ENCODE peak calls at places on chromosomes 2 and 18, in eight cellular contexts. Y, S, Q, U, G, O, X and K are unnamed samples.

GRCh38 chr2:21057097-21057496 is 13.2 kb upstream of the APOB start:
- DNase-seq in Y (no peak), S (no peak), Q (no peak), U (no peak), G (no peak), O (no peak), X (no peak), K (no peak)

GRCh38 chr2:71727562-71727961 is 274.2 kb downstream of the DYSF start:
- DNase-seq in Y (no peak), S (no peak), Q (no peak), U (no peak), G (no peak), O (no peak), X (no peak), K (no peak)

GRCh38 chr2:47602996-47603395 is 179.9 kb upstream of the MSH6 start:
- DNase-seq in Y (no peak), S (no peak), Q (no peak), U (no peak), G (no peak), O (peak), X (peak), K (no peak)

GRCh38 chr2:79432731-79433146 is 80.1 kb upstream of the CTNNA2 start:
- DNase-seq in Y (no peak), S (no peak), Q (no peak), U (no peak), G (peak), O (no peak), X (no peak), K (peak)

GRCh38 chr2:142065700-142066099 is 65.1 kb downstream of the LRP1B start:
- DNase-seq in Y (no peak), S (no peak), Q (no peak), U (no peak), G (no peak), O (peak), X (no peak), K (no peak)

GRCh38 chr18:54829856-54830255 is 1.6 kb downstream of the RAB27B start:
- DNase-seq in Y (no peak), S (no peak), Q (no peak), U (no peak), G (no peak), O (no peak), X (peak), K (no peak)

GRCh38 chr2:85760371-85760770 is 6.6 kb downstream of the ATOH8 start:
- DNase-seq in Y (no peak), S (no peak), Q (no peak), U (no peak), G (no peak), O (peak), X (peak), K (no peak)

GRCh38 chr2:146927080-146927714 is 917.6 kb upstream of the ACVR2A start:
- DNase-seq in Y (no peak), S (peak), Q (peak), U (no peak), G (peak), O (peak), X (peak), K (peak)

GRCh38 chr2:118221952-118222594 is 133.8 kb downstream of the INSIG2 start:
- DNase-seq in Y (no peak), S (peak), Q (no peak), U (no peak), G (peak), O (peak), X (peak), K (peak)

GRCh38 chr2:176188218-176188968 is at the start of gene HOXD1:
- DNase-seq in Y (no peak), S (no peak), Q (no peak), U (no peak), G (no peak), O (peak), X (no peak), K (peak)

GRCh38 chr18:68735498-68736343 is 20.8 kb upstream of the TMX3 start:
- DNase-seq in Y (no peak), S (peak), Q (no peak), U (no peak), G (peak), O (peak), X (peak), K (no peak)

GRCh38 chr2:188345020-188345419 is 53.3 kb downstream of the GULP1 start:
- DNase-seq in Y (no peak), S (no peak), Q (no peak), U (no peak), G (no peak), O (peak), X (no peak), K (no peak)

GRCh38 chr2:197504000-197504399 is 3.8 kb downstream of the HSPE1 start:
- DNase-seq in Y (no peak), S (no peak), Q (no peak), U (no peak), G (no peak), O (no peak), X (no peak), K (no peak)

GRCh38 chr2:197502685-197503084 is 2.5 kb downstream of the HSPE1 start:
- DNase-seq in Y (no peak), S (no peak), Q (no peak), U (no peak), G (no peak), O (no peak), X (no peak), K (no peak)

GRCh38 chr2:197500503-197501179 is 462 bp downstream of the HSPE1 start:
- DNase-seq in Y (no peak), S (no peak), Q (no peak), U (no peak), G (peak), O (peak), X (peak), K (no peak)

GRCh38 chr2:197504512-197504911 is 4.3 kb downstream of the HSPE1 start:
- DNase-seq in Y (no peak), S (no peak), Q (no peak), U (no peak), G (no peak), O (no peak), X (no peak), K (no peak)

DNA sequence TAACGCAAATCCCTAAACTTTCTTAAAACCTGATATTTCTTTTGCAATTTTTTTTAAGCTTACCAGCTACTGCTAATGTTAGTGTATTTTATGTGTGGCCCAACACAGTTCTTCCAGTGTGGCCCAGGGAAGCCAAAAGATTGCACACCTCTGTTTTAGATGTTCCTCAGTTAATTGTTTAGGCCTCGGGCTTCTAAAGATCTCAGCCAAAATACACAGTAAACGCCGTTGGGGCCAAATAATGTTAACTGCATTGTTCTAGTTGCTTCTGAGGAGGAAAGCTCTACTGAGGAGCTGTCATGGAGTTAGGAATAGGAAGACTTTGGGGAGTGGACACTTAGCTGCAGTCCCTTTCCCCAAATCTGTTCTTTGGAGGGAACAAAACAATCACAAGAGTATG is 2.0 kb downstream of the HSPE1 start:
- DNase-seq in Y (no peak), S (no peak), Q (no peak), U (no peak), G (no peak), O (no peak), X (no peak), K (no peak)
- H3K4me3 ChIP-seq in Y (no peak), S (peak), Q (no peak), U (peak), G (no peak), O (peak), X (no peak), K (peak)

DNA sequence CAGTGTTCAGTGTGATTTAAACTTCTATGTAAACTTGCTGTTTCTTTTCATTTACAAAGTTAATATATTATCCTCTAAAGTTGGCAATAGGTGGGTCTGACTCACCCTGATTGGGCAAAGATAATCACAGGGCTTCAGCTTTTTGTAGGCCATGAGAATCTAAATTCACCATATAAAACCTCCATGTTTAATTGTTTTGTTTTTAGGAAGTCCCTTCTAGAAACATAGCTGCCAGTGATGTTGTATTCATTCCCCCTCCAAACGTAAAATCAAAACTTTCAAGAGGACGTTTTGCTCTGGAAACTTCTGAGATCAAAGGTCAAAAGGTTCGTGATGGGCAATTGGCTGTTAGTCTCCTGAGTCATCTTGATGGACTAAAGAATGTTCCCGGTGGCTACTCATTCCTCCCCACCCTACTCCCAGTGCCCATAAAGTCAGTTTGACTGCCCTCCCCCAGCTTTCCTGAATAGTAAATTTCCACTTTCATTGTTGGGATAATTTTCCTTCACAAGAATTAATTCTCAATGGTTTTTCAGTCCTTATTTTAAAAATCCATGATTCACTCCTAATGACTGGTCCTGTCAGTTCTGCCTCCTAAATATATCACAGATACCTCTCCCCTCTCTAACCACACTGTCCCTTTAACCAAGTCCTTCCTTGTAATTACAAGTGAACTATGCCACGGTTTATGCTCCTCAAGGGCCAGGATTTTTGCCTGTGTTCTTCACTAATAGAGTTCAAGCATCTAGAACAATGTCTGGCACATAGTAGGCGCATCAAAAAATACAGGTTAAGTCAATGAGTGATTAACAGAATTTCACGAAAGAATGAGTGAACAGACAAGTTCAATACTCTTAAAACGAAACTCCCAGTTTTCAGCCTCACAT is 164.4 kb upstream of the VRK2 start:
- DNase-seq in Y (no peak), S (peak), Q (no peak), U (no peak), G (no peak), O (peak), X (peak), K (peak)
- H3K4me3 ChIP-seq in Y (no peak), S (peak), Q (no peak), U (no peak), G (no peak), O (no peak), X (no peak), K (peak)

DNA sequence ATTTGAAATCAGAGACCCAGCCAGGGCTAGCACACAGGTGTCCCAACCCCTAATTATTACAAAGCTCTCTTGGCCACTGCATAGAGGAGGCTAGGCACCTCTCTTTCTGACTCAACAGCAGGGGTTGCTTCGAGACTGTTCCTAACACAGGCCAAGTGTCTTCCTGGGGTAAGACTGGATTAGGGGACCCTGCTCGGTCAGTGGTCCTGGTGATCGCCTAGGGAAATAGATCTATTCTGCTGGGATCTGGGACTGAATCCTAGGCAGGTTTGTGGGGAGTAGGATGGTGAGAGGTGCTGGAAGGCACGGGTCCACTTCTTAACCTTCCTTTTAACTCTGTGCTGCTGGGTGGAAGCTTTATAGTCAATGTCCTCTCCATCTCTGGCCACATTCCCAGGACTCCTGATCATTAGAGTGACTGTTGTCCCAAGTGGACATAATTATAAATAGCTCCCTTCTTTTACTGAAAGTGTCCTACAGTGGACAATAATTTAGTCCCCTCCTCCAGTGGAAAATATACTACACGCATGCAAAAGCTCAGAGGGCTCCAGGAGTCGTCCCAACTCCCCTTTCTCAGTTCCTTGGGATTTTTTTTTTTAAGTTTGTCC is 1.4 kb upstream of the TRIB2 start:
- DNase-seq in Y (no peak), S (no peak), Q (no peak), U (no peak), G (no peak), O (no peak), X (no peak), K (no peak)
- H3K4me3 ChIP-seq in Y (peak), S (peak), Q (peak), U (peak), G (no peak), O (peak), X (no peak), K (no peak)

DNA sequence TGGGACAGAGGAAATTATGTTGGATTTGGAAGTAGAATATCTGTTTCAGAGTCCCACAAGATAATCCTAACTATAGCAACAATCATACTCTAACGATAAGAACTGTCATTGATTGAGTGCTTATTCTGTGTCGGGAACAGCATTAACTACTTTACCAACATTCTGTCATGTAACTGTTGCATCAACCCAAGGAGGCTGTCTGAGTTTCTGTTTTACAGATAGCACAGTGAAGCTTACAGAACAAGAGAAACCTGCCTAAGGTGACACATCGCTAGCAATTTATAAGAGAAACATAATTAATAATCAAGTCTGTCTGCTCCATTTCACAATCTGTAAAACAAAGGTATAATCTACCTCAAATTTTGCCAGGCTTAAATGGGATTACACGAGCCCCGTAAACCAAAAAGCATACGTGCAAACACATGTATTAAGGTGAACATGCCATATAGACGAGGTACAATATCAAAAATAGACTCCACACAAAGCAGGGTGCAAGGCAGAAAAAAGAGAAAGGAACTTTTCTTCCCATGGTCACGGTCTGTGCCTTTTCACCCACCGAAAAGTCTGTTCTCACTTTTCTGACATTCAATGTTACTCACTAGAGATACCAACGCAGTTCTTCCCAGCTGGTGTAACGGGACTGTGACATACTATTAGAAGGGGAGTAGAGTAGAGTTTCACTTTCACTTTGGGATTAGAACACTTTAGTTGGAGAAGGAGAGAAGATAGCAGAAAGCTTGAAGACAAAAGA is 37.2 kb upstream of the SLC8A1 start:
- DNase-seq in Y (no peak), S (no peak), Q (no peak), U (no peak), G (no peak), O (peak), X (peak), K (no peak)
- H3K4me3 ChIP-seq in Y (peak), S (peak), Q (peak), U (peak), G (no peak), O (peak), X (peak), K (peak)

GRCh38 chr2:151481744-151482143 is 72.0 kb downstream of the RIF1 start:
- DNase-seq in Y (no peak), S (no peak), Q (no peak), U (no peak), G (no peak), O (no peak), X (no peak), K (no peak)

GRCh38 chr2:151483546-151483945 is 73.8 kb downstream of the RIF1 start:
- DNase-seq in Y (no peak), S (no peak), Q (no peak), U (no peak), G (no peak), O (no peak), X (no peak), K (no peak)

GRCh38 chr2:151482310-151482709 is 72.6 kb downstream of the RIF1 start:
- DNase-seq in Y (no peak), S (no peak), Q (no peak), U (no peak), G (no peak), O (no peak), X (no peak), K (no peak)

GRCh38 chr2:151472966-151473365 is 63.3 kb downstream of the RIF1 start:
- DNase-seq in Y (no peak), S (no peak), Q (no peak), U (no peak), G (no peak), O (no peak), X (no peak), K (no peak)

DNA sequence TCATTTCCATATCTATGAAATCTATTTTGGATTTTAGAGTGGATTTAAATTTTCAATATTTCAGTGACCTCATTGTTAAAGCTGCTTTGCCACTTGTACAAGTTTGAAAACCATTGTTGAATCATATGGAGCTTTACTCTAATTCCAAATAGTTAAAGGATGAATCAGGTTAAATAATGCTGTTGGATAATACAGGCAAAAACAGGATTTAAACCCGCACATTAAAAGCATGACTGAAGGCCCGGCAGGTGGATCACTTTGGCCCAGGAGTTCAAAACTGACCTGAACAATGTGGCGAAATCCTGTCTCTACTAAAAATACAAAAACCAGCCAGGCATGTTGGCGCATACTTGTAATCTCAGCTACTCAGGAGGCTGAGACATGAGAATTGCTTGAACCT is 68.3 kb downstream of the RIF1 start:
- DNase-seq in Y (no peak), S (no peak), Q (no peak), U (no peak), G (no peak), O (peak), X (no peak), K (no peak)
- H3K4me3 ChIP-seq in Y (no peak), S (no peak), Q (no peak), U (no peak), G (no peak), O (no peak), X (no peak), K (no peak)

GRCh38 chr2:50143822-50144575 is 887.9 kb downstream of the NRXN1 start:
- DNase-seq in Y (no peak), S (peak), Q (no peak), U (no peak), G (peak), O (peak), X (peak), K (peak)
- H3K4me3 ChIP-seq in Y (peak), S (peak), Q (peak), U (peak), G (no peak), O (peak), X (peak), K (peak)

DNA sequence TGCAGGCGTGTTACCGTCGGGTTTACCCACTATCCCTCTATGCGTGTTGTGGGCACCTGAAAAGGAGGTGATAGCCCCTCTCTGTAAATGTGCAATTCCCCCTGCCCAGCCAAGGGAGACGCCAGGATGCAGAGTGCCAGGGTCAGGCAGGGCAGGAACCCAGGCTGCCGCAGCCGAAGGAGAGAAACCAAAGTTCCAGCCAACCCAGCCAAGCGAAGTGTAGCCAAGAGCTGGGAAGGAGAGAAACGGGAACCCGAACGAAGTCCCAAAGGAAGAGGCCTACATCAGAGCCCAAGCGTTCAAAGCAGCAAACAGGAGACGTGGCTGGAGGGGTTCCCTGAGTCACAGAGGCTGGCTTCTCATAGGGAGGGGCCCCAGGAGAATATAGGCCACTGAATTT is 24.2 kb upstream of the SPR start:
- DNase-seq in Y (no peak), S (no peak), Q (no peak), U (no peak), G (no peak), O (no peak), X (no peak), K (no peak)
- H3K4me3 ChIP-seq in Y (no peak), S (peak), Q (no peak), U (peak), G (no peak), O (no peak), X (no peak), K (no peak)